ENCODE peak calls at places on chromosome 14, in seven cellular contexts. L is HS-5; V is thyroid gland; P is NB4; W is naive thymus-derived CD8-positive, alpha-beta T cell; J is kidney tubule cell; S is HTR-8/SVneo. D is an unnamed sample.
A peak's percentile ranks its signal among the peaks of the same experiment; 100 is the strongest.

GRCh38 chr14:102942069-102942468 is 19.6 kb downstream of the AMN start:
- DNase-seq in L (no peak), V (no peak), P (no peak), W (no peak), J (no peak), S (no peak), D (no peak)

GRCh38 chr14:93941293-93941910 is 14.3 kb downstream of the FAM181A start:
- DNase-seq in L (peak; percentile 43), V (no peak), P (no peak), W (no peak), J (peak; percentile 85), S (peak; percentile 75), D (peak; percentile 90)

GRCh38 chr14:103155826-103156394 is 32.6 kb downstream of the TNFAIP2 start:
- DNase-seq in L (no peak), V (no peak), P (no peak), W (no peak), J (no peak), S (no peak), D (no peak)

GRCh38 chr14:21049263-21049662 is 7.1 kb downstream of the RNASE7 start:
- DNase-seq in L (no peak), V (no peak), P (no peak), W (no peak), J (no peak), S (no peak), D (no peak)

GRCh38 chr14:81452766-81453165 is 52.6 kb upstream of the STON2 start:
- DNase-seq in L (no peak), V (no peak), P (no peak), W (no peak), J (no peak), S (no peak), D (peak; percentile 24)

GRCh38 chr14:53109028-53109687 is 44.0 kb downstream of the DDHD1 start:
- DNase-seq in L (peak; percentile 15), V (no peak), P (peak; percentile 68), W (peak; percentile 32), J (no peak), S (no peak), D (peak; percentile 19)

GRCh38 chr14:69968151-69968550 is 88.9 kb downstream of the SMOC1 start:
- DNase-seq in L (no peak), V (no peak), P (no peak), W (no peak), J (no peak), S (no peak), D (no peak)

GRCh38 chr14:90513151-90514014 is 116.6 kb downstream of the CALM1 start:
- DNase-seq in L (no peak), V (peak; percentile 95), P (no peak), W (no peak), J (peak; percentile 62), S (no peak), D (peak; percentile 89)

GRCh38 chr14:104973215-104974145 is 4.7 kb downstream of the AHNAK2 start:
- DNase-seq in L (peak; percentile 88), V (peak; percentile 86), P (no peak), W (no peak), J (peak; percentile 99), S (peak; percentile 92), D (peak; percentile 77)

GRCh38 chr14:74949211-74949610 is 6.2 kb downstream of the PGF start:
- DNase-seq in L (no peak), V (no peak), P (no peak), W (no peak), J (no peak), S (no peak), D (no peak)

GRCh38 chr14:85415015-85415712 is 114.8 kb upstream of the FLRT2 start:
- DNase-seq in L (peak; percentile 89), V (peak; percentile 8), P (no peak), W (no peak), J (peak; percentile 94), S (peak; percentile 69), D (peak; percentile 79)

GRCh38 chr14:67423424-67423823 is 11.5 kb upstream of the PLEK2 start:
- DNase-seq in L (no peak), V (no peak), P (peak; percentile 72), W (no peak), J (no peak), S (no peak), D (no peak)

GRCh38 chr14:76328457-76329137 is 47.3 kb upstream of the ESRRB start:
- DNase-seq in L (no peak), V (no peak), P (no peak), W (no peak), J (no peak), S (no peak), D (no peak)

GRCh38 chr14:104143521-104144452 is 5.4 kb downstream of the KIF26A start:
- DNase-seq in L (no peak), V (no peak), P (no peak), W (no peak), J (no peak), S (no peak), D (peak; percentile 4)

GRCh38 chr14:106276326-106277267 is 750.2 kb downstream of the TMEM121 start:
- DNase-seq in L (no peak), V (no peak), P (no peak), W (peak; percentile 5), J (no peak), S (no peak), D (no peak)

GRCh38 chr14:68734231-68734732 is 58.6 kb downstream of the ZFP36L1 start:
- DNase-seq in L (no peak), V (no peak), P (peak; percentile 77), W (no peak), J (peak; percentile 48), S (no peak), D (no peak)

GRCh38 chr14:104145826-104146642 is 7.6 kb downstream of the KIF26A start:
- DNase-seq in L (no peak), V (no peak), P (no peak), W (no peak), J (no peak), S (no peak), D (peak; percentile 6)

GRCh38 chr14:91229005-91229382 is 15.5 kb downstream of the GPR68 start:
- DNase-seq in L (no peak), V (no peak), P (no peak), W (no peak), J (no peak), S (no peak), D (no peak)

GRCh38 chr14:85590784-85591183 is 60.8 kb downstream of the FLRT2 start:
- DNase-seq in L (no peak), V (no peak), P (no peak), W (no peak), J (peak; percentile 73), S (no peak), D (no peak)

GRCh38 chr14:68711551-68712437 is 81.1 kb downstream of the ZFP36L1 start:
- DNase-seq in L (no peak), V (no peak), P (no peak), W (no peak), J (no peak), S (no peak), D (no peak)

GRCh38 chr14:61315288-61315687 is 6.1 kb upstream of the PRKCH start:
- DNase-seq in L (no peak), V (no peak), P (no peak), W (no peak), J (no peak), S (no peak), D (no peak)

GRCh38 chr14:104978774-104979691 is 859 bp upstream of the AHNAK2 start:
- DNase-seq in L (no peak), V (no peak), P (no peak), W (no peak), J (no peak), S (no peak), D (no peak)

GRCh38 chr14:28678887-28679286 is 87.7 kb upstream of the FOXG1 start:
- DNase-seq in L (no peak), V (no peak), P (no peak), W (no peak), J (no peak), S (no peak), D (no peak)

GRCh38 chr14:102392506-102392905 is 29.8 kb downstream of the TECPR2 start:
- DNase-seq in L (no peak), V (no peak), P (no peak), W (no peak), J (no peak), S (no peak), D (no peak)

GRCh38 chr14:84152452-84152851 is 1377.5 kb upstream of the FLRT2 start:
- DNase-seq in L (no peak), V (no peak), P (no peak), W (no peak), J (no peak), S (no peak), D (no peak)

GRCh38 chr14:57714487-57714899 is 151.4 kb downstream of the SLC35F4 start:
- DNase-seq in L (no peak), V (no peak), P (no peak), W (no peak), J (peak; percentile 70), S (no peak), D (peak; percentile 8)

GRCh38 chr14:91985008-91985407 is 37.5 kb upstream of the FBLN5 start:
- DNase-seq in L (peak; percentile 60), V (no peak), P (no peak), W (no peak), J (peak; percentile 84), S (no peak), D (no peak)

GRCh38 chr14:63726499-63726898 is 1.4 kb downstream of the SGPP1 start:
- DNase-seq in L (no peak), V (no peak), P (no peak), W (no peak), J (no peak), S (no peak), D (no peak)

GRCh38 chr14:64680013-64680674 is 24.1 kb upstream of the PLEKHG3 start:
- DNase-seq in L (no peak), V (peak; percentile 89), P (no peak), W (no peak), J (peak; percentile 97), S (no peak), D (no peak)

GRCh38 chr14:83638725-83639124 is 1891.2 kb upstream of the FLRT2 start:
- DNase-seq in L (no peak), V (no peak), P (no peak), W (no peak), J (no peak), S (no peak), D (no peak)

D was measured in SJCRH30.